ENCODE peak calls at places on chromosomes 3 and 15, in six cellular contexts. B, L, C, R, N and Y are unnamed samples.

GRCh38 chr3:152961323-152961722 is 126.4 kb downstream of the P2RY1 start:
- DNase-seq in B (peak), N (no peak), C (no peak), R (peak), L (no peak), Y (no peak)

GRCh38 chr15:19973718-19974117 is 567.9 kb downstream of the GOLGA6L6 start:
- DNase-seq in N (no peak), B (no peak), L (no peak), R (no peak), C (no peak), Y (no peak)

GRCh38 chr15:24955549-24955929 is 752 bp downstream of the SNRPN start:
- DNase-seq in L (peak), R (no peak), N (no peak), C (peak), B (peak), Y (no peak)

GRCh38 chr3:46228259-46229222 is 13.7 kb upstream of the CCR3 start:
- DNase-seq in C (no peak), N (no peak), R (peak), B (peak), L (no peak), Y (no peak)

GRCh38 chr3:57130426-57131209 is 34.5 kb downstream of the IL17RD start:
- DNase-seq in R (no peak), B (peak), N (no peak), C (peak), L (no peak), Y (no peak)

GRCh38 chr3:33438284-33438668 is 1.9 kb downstream of the UBP1 start:
- DNase-seq in C (no peak), L (no peak), N (no peak), R (peak), B (peak), Y (no peak)

GRCh38 chr15:68383161-68384074 is 48.5 kb downstream of the ITGA11 start:
- DNase-seq in C (no peak), N (peak), R (peak), L (peak), B (peak), Y (no peak)

GRCh38 chr3:30193625-30194044 is 412.8 kb upstream of the TGFBR2 start:
- DNase-seq in N (no peak), B (no peak), L (no peak), R (no peak), C (no peak), Y (no peak)

GRCh38 chr15:52822475-52822874 is 32.3 kb upstream of the ONECUT1 start:
- DNase-seq in N (no peak), L (no peak), R (no peak), B (no peak), C (no peak), Y (no peak)

GRCh38 chr3:172562881-172563835 is 39.9 kb upstream of the TNFSF10 start:
- DNase-seq in B (peak), R (peak), C (no peak), N (no peak), L (no peak), Y (no peak)

DNA sequence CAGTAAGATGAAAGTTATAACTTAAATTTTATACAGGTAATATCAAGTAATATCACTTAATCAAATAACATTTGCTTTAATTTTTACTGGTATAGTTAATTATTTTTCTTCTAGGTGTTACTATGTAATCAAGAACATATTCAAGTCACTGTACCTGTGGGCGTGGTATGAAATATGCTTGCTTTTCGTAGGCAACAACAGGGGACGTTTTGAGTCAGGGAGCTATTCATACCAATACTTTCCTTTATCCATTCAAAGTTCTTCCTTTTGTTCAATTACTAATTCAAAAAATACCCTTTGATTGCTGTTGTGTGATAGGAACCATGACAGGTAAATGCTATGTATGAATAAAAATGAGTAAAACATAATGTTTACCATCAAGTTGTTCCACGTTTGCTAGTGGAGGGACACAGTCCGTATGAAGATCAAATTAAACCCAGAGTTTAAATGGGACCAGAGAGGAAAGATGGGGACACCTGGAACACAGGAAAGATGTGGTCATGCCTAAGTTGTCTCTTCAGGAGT is 654.0 kb upstream of the KCNMB2 start:
- DNase-seq in N (no peak), B (no peak), R (no peak), C (no peak), L (no peak), Y (no peak)
- TF ChIP-seq CTCF in N (no peak), B (no peak), R (no peak), C (no peak), L (no peak), Y (no peak)

GRCh38 chr15:92053727-92054316 is 200.3 kb downstream of the SLCO3A1 start:
- DNase-seq in N (no peak), R (no peak), L (no peak), C (no peak), B (no peak), Y (no peak)
- TF ChIP-seq CTCF in N (no peak), R (no peak), L (no peak), C (peak), B (peak), Y (no peak)

GRCh38 chr15:47374222-47374621 is 343.1 kb upstream of the SEMA6D start:
- DNase-seq in B (peak), C (no peak), R (peak), L (no peak), N (no peak), Y (no peak)
- TF ChIP-seq CTCF in B (peak), C (peak), R (no peak), L (no peak), N (no peak), Y (no peak)

GRCh38 chr15:41695750-41696436 is 35.7 kb downstream of the MGA start:
- DNase-seq in B (peak), N (no peak), C (no peak), L (peak), R (peak), Y (no peak)
- TF ChIP-seq CTCF in B (peak), N (no peak), C (peak), L (peak), R (no peak), Y (no peak)

DNA sequence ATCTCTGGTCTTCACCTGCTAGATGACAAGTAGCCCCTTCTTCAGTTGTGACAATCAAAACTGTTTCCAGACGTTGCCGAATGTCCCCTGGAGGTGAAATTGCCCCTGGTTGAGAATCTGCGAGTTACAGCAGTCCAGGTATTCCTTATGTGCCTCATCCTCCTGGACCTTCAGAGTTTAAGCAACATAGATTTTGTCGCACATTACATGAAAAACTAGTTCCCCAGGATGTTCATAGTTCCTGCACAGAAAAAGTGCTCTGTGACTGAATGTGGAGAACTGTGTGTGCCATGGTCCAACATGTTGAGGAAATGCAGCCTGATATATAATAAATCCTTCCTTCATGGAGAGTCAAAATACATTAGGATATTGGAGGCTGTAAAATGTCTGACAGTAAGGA is 20.3 kb upstream of the SHC4 start:
- DNase-seq in R (no peak), C (no peak), L (no peak), N (no peak), B (no peak), Y (no peak)
- TF ChIP-seq CTCF in R (no peak), C (no peak), L (no peak), N (no peak), B (no peak), Y (no peak)

GRCh38 chr15:65927545-65927944 is 58.3 kb downstream of the RAB11A start:
- DNase-seq in N (no peak), C (no peak), R (no peak), L (no peak), B (no peak), Y (no peak)
- TF ChIP-seq CTCF in N (no peak), C (peak), R (no peak), L (no peak), B (peak), Y (no peak)